ENCODE peak calls at places on chromosomes 16 and 17, in eight cellular contexts. One of them, this sample, is unnamed.

GRCh38 chr17:17768415-17769088 is 68.2 kb downstream of the SREBF1 start:
- DNase-seq in K562: no peak
- DNase-seq in H1: no peak
- DNase-seq in A549: no peak
- DNase-seq in endothelial cell of umbilical vein: no peak
- DNase-seq in HepG2: no peak
- DNase-seq in GM12878: no peak
- DNase-seq in HCT116: no peak
- DNase-seq in this sample: no peak

GRCh38 chr16:72850863-72851262 is 197.1 kb downstream of the ZFHX3 start:
- DNase-seq in endothelial cell of umbilical vein: peak; percentile 67
- DNase-seq in HCT116: no peak
- DNase-seq in H1: no peak
- DNase-seq in A549: no peak
- DNase-seq in K562: no peak
- DNase-seq in HepG2: no peak
- DNase-seq in GM12878: no peak
- DNase-seq in this sample: no peak

GRCh38 chr17:4715071-4715749 is 4.8 kb downstream of the ARRB2 start:
- DNase-seq in HepG2: no peak
- DNase-seq in K562: no peak
- DNase-seq in HCT116: no peak
- DNase-seq in GM12878: no peak
- DNase-seq in endothelial cell of umbilical vein: no peak
- DNase-seq in H1: no peak
- DNase-seq in A549: no peak
- DNase-seq in this sample: peak; percentile 74

GRCh38 chr16:83704656-83705055 is 103.1 kb upstream of the HSBP1 start:
- DNase-seq in K562: no peak
- DNase-seq in endothelial cell of umbilical vein: no peak
- DNase-seq in GM12878: no peak
- DNase-seq in HepG2: no peak
- DNase-seq in H1: no peak
- DNase-seq in A549: no peak
- DNase-seq in HCT116: no peak
- DNase-seq in this sample: no peak

GRCh38 chr16:73364413-73364812 is 316.5 kb upstream of the ZFHX3 start:
- DNase-seq in HepG2: no peak
- DNase-seq in A549: no peak
- DNase-seq in HCT116: no peak
- DNase-seq in K562: no peak
- DNase-seq in H1: no peak
- DNase-seq in GM12878: no peak
- DNase-seq in endothelial cell of umbilical vein: no peak
- DNase-seq in this sample: no peak

GRCh38 chr17:81567191-81567590 is 15.0 kb upstream of the FAAP100 start:
- DNase-seq in HCT116: no peak
- DNase-seq in H1: no peak
- DNase-seq in HepG2: no peak
- DNase-seq in GM12878: no peak
- DNase-seq in A549: no peak
- DNase-seq in K562: no peak
- DNase-seq in endothelial cell of umbilical vein: no peak
- DNase-seq in this sample: no peak

GRCh38 chr16:69926241-69926640 is 24.9 kb upstream of the CLEC18A start:
- DNase-seq in K562: no peak
- DNase-seq in GM12878: no peak
- DNase-seq in HCT116: no peak
- DNase-seq in HepG2: no peak
- DNase-seq in endothelial cell of umbilical vein: no peak
- DNase-seq in A549: no peak
- DNase-seq in H1: no peak
- DNase-seq in this sample: no peak

GRCh38 chr17:19703106-19703775 is 13.1 kb downstream of the SLC47A2 start:
- DNase-seq in H1: no peak
- DNase-seq in HCT116: no peak
- DNase-seq in HepG2: no peak
- DNase-seq in GM12878: no peak
- DNase-seq in endothelial cell of umbilical vein: no peak
- DNase-seq in K562: no peak
- DNase-seq in A549: no peak
- DNase-seq in this sample: no peak

GRCh38 chr17:40559016-40559853 is 6.0 kb downstream of the CCR7 start:
- DNase-seq in GM12878: no peak
- DNase-seq in endothelial cell of umbilical vein: no peak
- DNase-seq in K562: no peak
- DNase-seq in A549: no peak
- DNase-seq in H1: no peak
- DNase-seq in HCT116: no peak
- DNase-seq in HepG2: no peak
- DNase-seq in this sample: no peak

DNA sequence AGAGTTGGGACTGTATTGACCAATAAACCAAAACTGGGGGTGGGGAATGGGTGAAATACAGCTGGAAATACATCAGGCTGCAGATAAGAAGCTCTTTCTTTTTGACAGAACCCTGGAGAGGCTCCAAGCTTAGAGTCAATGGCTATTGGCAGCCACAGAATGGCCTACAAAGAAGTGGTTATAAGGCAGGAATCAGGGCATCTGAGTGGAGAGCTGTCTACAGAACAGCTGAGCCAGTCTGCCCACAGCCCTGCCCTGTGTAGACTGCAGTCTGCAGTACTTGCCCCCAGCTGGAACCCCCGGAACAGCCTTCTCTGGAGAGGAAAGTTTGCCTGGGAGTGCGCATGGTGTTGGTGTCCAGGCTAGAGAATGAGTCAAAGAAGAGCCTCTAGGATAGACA is 100.4 kb downstream of the STX8 start:
- DNase-seq in HCT116: no peak
- DNase-seq in H1: no peak
- DNase-seq in K562: no peak
- DNase-seq in endothelial cell of umbilical vein: no peak
- DNase-seq in A549: no peak
- DNase-seq in GM12878: no peak
- DNase-seq in HepG2: no peak
- DNase-seq in this sample: no peak
- TF ChIP-seq MAX in HCT116: no peak
- TF ChIP-seq MAX in H1: no peak
- TF ChIP-seq MAX in K562: no peak
- TF ChIP-seq MAX in endothelial cell of umbilical vein: no peak
- TF ChIP-seq MAX in A549: no peak
- TF ChIP-seq MAX in GM12878: no peak
- TF ChIP-seq MAX in HepG2: no peak
- TF ChIP-seq MAX in this sample: no peak

GRCh38 chr17:7222972-7223292 is 3.2 kb downstream of the ACADVL start:
- DNase-seq in HCT116: no peak
- DNase-seq in endothelial cell of umbilical vein: no peak
- DNase-seq in GM12878: no peak
- DNase-seq in HepG2: no peak
- DNase-seq in A549: no peak
- DNase-seq in H1: no peak
- DNase-seq in K562: no peak
- DNase-seq in this sample: no peak
- TF ChIP-seq POLR2A in HCT116: no peak
- TF ChIP-seq POLR2A in endothelial cell of umbilical vein: peak; percentile 17
- TF ChIP-seq POLR2A in GM12878: no peak
- TF ChIP-seq POLR2A in HepG2: peak; percentile 46
- TF ChIP-seq POLR2A in A549: peak; percentile 11
- TF ChIP-seq POLR2A in H1: no peak
- TF ChIP-seq POLR2A in K562: peak; percentile 66
- TF ChIP-seq POLR2A in this sample: no peak

GRCh38 chr17:9195961-9196668 is 174.8 kb downstream of the NTN1 start:
- DNase-seq in A549: no peak
- DNase-seq in GM12878: no peak
- DNase-seq in H1: no peak
- DNase-seq in HCT116: no peak
- DNase-seq in K562: no peak
- DNase-seq in HepG2: no peak
- DNase-seq in endothelial cell of umbilical vein: no peak
- DNase-seq in this sample: no peak
- TF ChIP-seq MAX in A549: no peak
- TF ChIP-seq MAX in GM12878: no peak
- TF ChIP-seq MAX in H1: no peak
- TF ChIP-seq MAX in HCT116: no peak
- TF ChIP-seq MAX in K562: no peak
- TF ChIP-seq MAX in HepG2: no peak
- TF ChIP-seq MAX in endothelial cell of umbilical vein: no peak
- TF ChIP-seq MAX in this sample: no peak

GRCh38 chr17:67366193-67367157 is at the start of gene PSMD12:
- DNase-seq in H1: peak; percentile 97
- DNase-seq in HCT116: peak; percentile 89
- DNase-seq in K562: peak; percentile 95
- DNase-seq in GM12878: peak; percentile 63
- DNase-seq in A549: peak; percentile 94
- DNase-seq in endothelial cell of umbilical vein: peak; percentile 92
- DNase-seq in HepG2: peak; percentile 90
- DNase-seq in this sample: peak; percentile 93
- TF ChIP-seq POLR2A in H1: peak; percentile 93
- TF ChIP-seq POLR2A in HCT116: peak; percentile 77
- TF ChIP-seq POLR2A in K562: peak; percentile 97
- TF ChIP-seq POLR2A in GM12878: peak; percentile 99
- TF ChIP-seq POLR2A in A549: peak; percentile 94
- TF ChIP-seq POLR2A in endothelial cell of umbilical vein: peak; percentile 76
- TF ChIP-seq POLR2A in HepG2: peak; percentile 99
- TF ChIP-seq POLR2A in this sample: peak; percentile 92

DNA sequence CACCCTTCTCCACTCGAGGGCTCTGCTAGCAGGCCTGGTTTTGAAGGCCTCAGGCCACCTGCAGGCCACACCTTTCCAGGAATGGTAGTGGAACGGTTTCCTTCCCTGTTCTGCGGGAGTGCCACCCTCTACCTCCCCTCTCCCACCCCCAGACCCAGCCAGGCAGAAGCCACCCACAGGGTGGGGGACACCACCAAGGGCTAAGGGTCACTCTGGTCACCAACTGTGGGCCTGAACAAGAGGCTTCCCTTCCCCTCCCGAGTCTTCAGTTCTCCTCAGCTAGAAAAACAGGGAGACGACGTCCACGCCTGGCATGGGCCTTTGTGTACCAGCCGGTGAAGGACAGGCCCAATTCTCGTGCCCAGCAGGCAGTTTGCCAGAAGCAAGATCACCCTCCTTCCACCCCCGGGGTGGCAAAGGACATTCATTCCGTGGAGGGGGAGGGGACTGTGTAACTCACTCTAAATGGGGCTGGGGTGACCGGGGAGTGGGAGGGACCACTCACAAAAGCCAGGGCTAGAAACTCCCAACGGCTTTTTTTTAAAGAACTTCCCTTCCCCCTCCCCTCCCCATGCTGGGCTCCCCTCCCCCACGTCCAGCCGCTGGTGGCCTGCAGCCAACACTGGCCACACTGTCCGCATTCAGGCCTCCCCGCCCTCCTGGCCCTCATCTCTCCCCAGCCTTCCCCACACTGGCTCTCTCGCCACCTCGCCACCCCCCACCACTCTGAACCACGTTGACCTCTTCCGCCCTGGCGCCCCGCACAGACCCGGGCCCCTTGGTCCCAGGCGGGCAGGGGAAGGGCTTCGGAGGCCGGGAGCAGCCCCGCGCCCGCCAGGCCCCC is 7.7 kb downstream of the CBX4 start:
- DNase-seq in K562: peak; percentile 89
- DNase-seq in H1: peak; percentile 71
- DNase-seq in A549: no peak
- DNase-seq in HCT116: no peak
- DNase-seq in GM12878: no peak
- DNase-seq in HepG2: peak; percentile 73
- DNase-seq in endothelial cell of umbilical vein: no peak
- DNase-seq in this sample: peak; percentile 33
- TF ChIP-seq MAX in K562: no peak
- TF ChIP-seq MAX in H1: no peak
- TF ChIP-seq MAX in A549: peak; percentile 46
- TF ChIP-seq MAX in HCT116: no peak
- TF ChIP-seq MAX in GM12878: no peak
- TF ChIP-seq MAX in HepG2: peak; percentile 79
- TF ChIP-seq MAX in endothelial cell of umbilical vein: no peak
- TF ChIP-seq MAX in this sample: no peak

GRCh38 chr17:75270218-75270965 is 639 bp downstream of the MIF4GD start:
- DNase-seq in GM12878: no peak
- DNase-seq in K562: peak; percentile 81
- DNase-seq in A549: peak; percentile 88
- DNase-seq in HepG2: peak; percentile 88
- DNase-seq in HCT116: peak; percentile 69
- DNase-seq in endothelial cell of umbilical vein: peak; percentile 76
- DNase-seq in H1: peak; percentile 81
- DNase-seq in this sample: peak; percentile 96
- TF ChIP-seq POLR2A in GM12878: peak; percentile 50
- TF ChIP-seq POLR2A in K562: peak; percentile 43
- TF ChIP-seq POLR2A in A549: peak; percentile 33
- TF ChIP-seq POLR2A in HepG2: peak; percentile 59
- TF ChIP-seq POLR2A in HCT116: no peak
- TF ChIP-seq POLR2A in endothelial cell of umbilical vein: peak; percentile 42
- TF ChIP-seq POLR2A in H1: peak; percentile 28
- TF ChIP-seq POLR2A in this sample: peak; percentile 30

DNA sequence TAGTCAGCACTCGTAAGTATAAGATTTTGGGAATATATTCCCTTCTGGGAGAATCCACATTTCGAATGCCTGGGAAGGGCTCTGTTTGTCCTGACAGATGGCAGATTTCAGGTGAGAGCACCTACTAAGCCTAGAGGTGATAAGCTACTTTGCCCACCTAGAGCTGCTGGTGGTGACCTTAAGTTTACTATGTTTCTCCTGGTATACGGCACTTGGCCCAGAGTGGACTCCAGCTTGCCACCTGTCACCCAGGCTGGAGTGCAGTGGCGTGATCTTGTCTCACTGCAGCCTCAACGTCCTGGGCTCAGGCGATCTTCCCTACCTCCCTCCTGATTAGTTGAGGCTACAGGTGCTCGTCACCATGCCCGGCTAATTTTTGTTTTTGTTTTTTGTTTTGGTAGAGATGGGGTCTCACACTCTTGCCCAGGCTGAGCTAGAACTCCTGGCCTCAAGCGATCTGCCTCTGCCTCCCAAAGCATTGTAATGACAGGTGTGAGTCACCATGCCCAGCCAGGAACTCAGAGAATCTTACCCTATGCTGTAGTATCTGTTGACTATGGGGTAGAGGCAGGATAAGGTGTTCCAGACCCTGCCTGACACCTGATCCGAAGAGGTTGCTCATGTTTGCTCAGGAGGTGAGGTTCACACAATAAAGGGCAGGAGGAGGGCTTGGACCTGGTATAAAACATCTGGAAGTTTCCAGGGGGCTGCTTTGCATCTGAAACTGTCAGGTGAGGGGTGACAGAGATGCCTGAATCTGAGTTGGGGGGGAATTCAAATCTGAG is at the start of gene ZG16:
- DNase-seq in A549: no peak
- DNase-seq in K562: no peak
- DNase-seq in GM12878: no peak
- DNase-seq in H1: no peak
- DNase-seq in HCT116: no peak
- DNase-seq in HepG2: no peak
- DNase-seq in endothelial cell of umbilical vein: no peak
- DNase-seq in this sample: no peak
- TF ChIP-seq MAX in A549: no peak
- TF ChIP-seq MAX in K562: no peak
- TF ChIP-seq MAX in GM12878: no peak
- TF ChIP-seq MAX in H1: no peak
- TF ChIP-seq MAX in HCT116: no peak
- TF ChIP-seq MAX in HepG2: no peak
- TF ChIP-seq MAX in endothelial cell of umbilical vein: no peak
- TF ChIP-seq MAX in this sample: no peak

DNA sequence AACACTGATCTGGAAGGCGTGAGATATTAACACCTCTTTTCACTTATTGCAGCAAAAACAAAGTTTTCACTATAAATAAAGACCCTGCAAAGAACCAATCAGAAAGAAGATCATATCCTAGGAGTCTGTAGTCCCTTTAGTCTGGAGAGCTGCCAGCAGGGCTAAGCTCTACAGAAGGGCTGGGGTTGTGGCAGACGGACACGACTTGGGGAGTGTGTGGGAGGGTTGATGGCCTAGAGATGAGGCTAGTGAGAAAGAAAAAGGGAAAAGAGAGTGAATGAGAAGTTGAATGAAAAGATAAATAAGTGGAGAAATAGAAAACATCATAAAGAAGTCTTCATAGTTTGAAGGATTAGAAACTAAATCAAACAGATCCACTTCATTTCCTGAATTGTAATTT is 8.6 kb upstream of the SKAP1 start:
- DNase-seq in HepG2: no peak
- DNase-seq in K562: peak; percentile 72
- DNase-seq in endothelial cell of umbilical vein: no peak
- DNase-seq in GM12878: no peak
- DNase-seq in A549: no peak
- DNase-seq in HCT116: no peak
- DNase-seq in H1: no peak
- DNase-seq in this sample: no peak
- TF ChIP-seq POLR2A in HepG2: no peak
- TF ChIP-seq POLR2A in K562: no peak
- TF ChIP-seq POLR2A in endothelial cell of umbilical vein: no peak
- TF ChIP-seq POLR2A in GM12878: no peak
- TF ChIP-seq POLR2A in A549: no peak
- TF ChIP-seq POLR2A in HCT116: no peak
- TF ChIP-seq POLR2A in H1: no peak
- TF ChIP-seq POLR2A in this sample: no peak